ENCODE peak calls at places on chromosomes 13 and 19, in four cellular contexts. G is stimulated activated CD4-positive, alpha-beta T cell treated with anti-CD3 and anti-CD28 coated beads, Interleukin-12 subunit alpha, Interleukin-12 subunit beta, amount 100 ng/mL, for 24 hours; W is cardiac muscle cell; J is lower leg skin. O is an unnamed sample.

GRCh38 chr13:39870197-39870746 is 214.8 kb downstream of the COG6 start:
- DNase-seq in G (no peak), W (no peak), J (no peak), O (no peak)

GRCh38 chr19:991174-991931 is 7.2 kb downstream of the WDR18 start:
- DNase-seq in G (peak; percentile 52), W (peak; percentile 13), J (no peak), O (no peak)

GRCh38 chr13:50529154-50529882 is 314.2 kb downstream of the DLEU7 start:
- DNase-seq in G (no peak), W (peak; percentile 39), J (peak; percentile 83), O (peak; percentile 68)

GRCh38 chr19:39407644-39408391 is 1.2 kb downstream of the ZFP36 start:
- DNase-seq in G (peak; percentile 56), W (no peak), J (peak; percentile 71), O (no peak)

GRCh38 chr19:35303357-35303915 is 11.5 kb downstream of the MAG start:
- DNase-seq in G (no peak), W (no peak), J (no peak), O (no peak)

GRCh38 chr13:82791035-82791434 is 1091.2 kb downstream of the SLITRK1 start:
- DNase-seq in G (no peak), W (no peak), J (no peak), O (no peak)

GRCh38 chr19:10510301-10510802 is 6.9 kb downstream of the S1PR5 start:
- DNase-seq in G (peak; percentile 58), W (peak; percentile 69), J (no peak), O (no peak)

GRCh38 chr19:50646074-50646807 is 3.0 kb upstream of the C19orf81 start:
- DNase-seq in G (no peak), W (no peak), J (no peak), O (no peak)

GRCh38 chr13:60261432-60262351 is 98.0 kb upstream of the DIAPH3 start:
- DNase-seq in G (no peak), W (peak; percentile 4), J (no peak), O (peak; percentile 96)

GRCh38 chr13:19782049-19782726 is 557 bp downstream of the PSPC1 start:
- DNase-seq in G (peak; percentile 39), W (peak; percentile 62), J (peak; percentile 30), O (peak; percentile 34)

GRCh38 chr13:97798171-97798821 is 155.2 kb upstream of the IPO5 start:
- DNase-seq in G (no peak), W (no peak), J (peak; percentile 28), O (no peak)

GRCh38 chr19:10388957-10389356 is 8.6 kb upstream of the TYK2 start:
- DNase-seq in G (peak; percentile 85), W (peak; percentile 90), J (peak; percentile 87), O (peak; percentile 54)

GRCh38 chr19:18606281-18607221 is at the start of gene CRLF1:
- DNase-seq in G (no peak), W (no peak), J (no peak), O (no peak)

GRCh38 chr13:30572859-30573275 is 44.9 kb upstream of the USPL1 start:
- DNase-seq in G (no peak), W (peak; percentile 18), J (no peak), O (no peak)

GRCh38 chr19:4556574-4557185 is 2.8 kb downstream of the SEMA6B start:
- DNase-seq in G (peak; percentile 23), W (peak; percentile 42), J (no peak), O (no peak)

O was measured in DMS153.